ENCODE peak calls at places on chromosome 18, in ten cellular contexts. One of them, this sample, is unnamed.

GRCh38 chr18:45686892-45687611 is 36.9 kb upstream of the SLC14A1 start:
- DNase-seq in lower lobe of right lung: peak; percentile 72
- DNase-seq in left ventricle myocardium inferior: no peak
- DNase-seq in right atrium auricular region: no peak
- DNase-seq in breast epithelium: no peak
- DNase-seq in tibial nerve: no peak
- DNase-seq in body of pancreas: no peak
- DNase-seq in Karpas-422: peak; percentile 84
- DNase-seq in transverse colon: peak; percentile 32
- DNase-seq in HepG2: no peak
- DNase-seq in this sample: no peak

GRCh38 chr18:7116001-7116831 is 1.4 kb downstream of the LAMA1 start:
- DNase-seq in lower lobe of right lung: no peak
- DNase-seq in Karpas-422: no peak
- DNase-seq in HepG2: no peak
- DNase-seq in right atrium auricular region: no peak
- DNase-seq in body of pancreas: no peak
- DNase-seq in left ventricle myocardium inferior: no peak
- DNase-seq in transverse colon: no peak
- DNase-seq in tibial nerve: no peak
- DNase-seq in breast epithelium: no peak
- DNase-seq in this sample: no peak

GRCh38 chr18:38330573-38330972 is 765.0 kb upstream of the CELF4 start:
- DNase-seq in tibial nerve: no peak
- DNase-seq in body of pancreas: no peak
- DNase-seq in right atrium auricular region: no peak
- DNase-seq in HepG2: no peak
- DNase-seq in left ventricle myocardium inferior: no peak
- DNase-seq in lower lobe of right lung: no peak
- DNase-seq in transverse colon: no peak
- DNase-seq in Karpas-422: no peak
- DNase-seq in breast epithelium: no peak
- DNase-seq in this sample: no peak

GRCh38 chr18:50306944-50307343 is 19.5 kb upstream of the CXXC1 start:
- DNase-seq in HepG2: no peak
- DNase-seq in right atrium auricular region: no peak
- DNase-seq in transverse colon: no peak
- DNase-seq in lower lobe of right lung: no peak
- DNase-seq in breast epithelium: no peak
- DNase-seq in left ventricle myocardium inferior: no peak
- DNase-seq in body of pancreas: no peak
- DNase-seq in tibial nerve: no peak
- DNase-seq in Karpas-422: no peak
- DNase-seq in this sample: no peak

GRCh38 chr18:6885992-6886823 is 156.7 kb downstream of the ARHGAP28 start:
- DNase-seq in transverse colon: peak; percentile 14
- DNase-seq in Karpas-422: peak; percentile 64
- DNase-seq in body of pancreas: peak; percentile 51
- DNase-seq in HepG2: peak; percentile 35
- DNase-seq in lower lobe of right lung: no peak
- DNase-seq in right atrium auricular region: no peak
- DNase-seq in left ventricle myocardium inferior: no peak
- DNase-seq in breast epithelium: no peak
- DNase-seq in tibial nerve: peak; percentile 78
- DNase-seq in this sample: no peak

GRCh38 chr18:70124139-70124538 is 81.3 kb downstream of the RTTN start:
- DNase-seq in right atrium auricular region: no peak
- DNase-seq in lower lobe of right lung: no peak
- DNase-seq in Karpas-422: no peak
- DNase-seq in left ventricle myocardium inferior: no peak
- DNase-seq in breast epithelium: no peak
- DNase-seq in transverse colon: no peak
- DNase-seq in HepG2: no peak
- DNase-seq in tibial nerve: no peak
- DNase-seq in body of pancreas: no peak
- DNase-seq in this sample: no peak

GRCh38 chr18:79695856-79696850 is 16.6 kb downstream of the CTDP1 start:
- DNase-seq in lower lobe of right lung: peak; percentile 43
- DNase-seq in tibial nerve: no peak
- DNase-seq in right atrium auricular region: no peak
- DNase-seq in HepG2: no peak
- DNase-seq in left ventricle myocardium inferior: no peak
- DNase-seq in breast epithelium: no peak
- DNase-seq in Karpas-422: no peak
- DNase-seq in transverse colon: no peak
- DNase-seq in body of pancreas: no peak
- DNase-seq in this sample: no peak

GRCh38 chr18:27665264-27665799 is 480.2 kb upstream of the CHST9 start:
- DNase-seq in body of pancreas: no peak
- DNase-seq in left ventricle myocardium inferior: no peak
- DNase-seq in Karpas-422: no peak
- DNase-seq in transverse colon: no peak
- DNase-seq in tibial nerve: no peak
- DNase-seq in breast epithelium: no peak
- DNase-seq in right atrium auricular region: no peak
- DNase-seq in HepG2: no peak
- DNase-seq in lower lobe of right lung: no peak
- DNase-seq in this sample: no peak

GRCh38 chr18:76494541-76495403 is at the start of gene ZNF516:
- DNase-seq in left ventricle myocardium inferior: peak; percentile 46
- DNase-seq in Karpas-422: peak; percentile 89
- DNase-seq in transverse colon: no peak
- DNase-seq in breast epithelium: no peak
- DNase-seq in HepG2: peak; percentile 25
- DNase-seq in right atrium auricular region: no peak
- DNase-seq in body of pancreas: no peak
- DNase-seq in lower lobe of right lung: peak; percentile 75
- DNase-seq in tibial nerve: peak; percentile 30
- DNase-seq in this sample: peak; percentile 90

GRCh38 chr18:49959176-49959575 is 145.8 kb upstream of the ACAA2 start:
- DNase-seq in right atrium auricular region: no peak
- DNase-seq in tibial nerve: no peak
- DNase-seq in lower lobe of right lung: no peak
- DNase-seq in left ventricle myocardium inferior: no peak
- DNase-seq in Karpas-422: no peak
- DNase-seq in transverse colon: no peak
- DNase-seq in body of pancreas: no peak
- DNase-seq in breast epithelium: no peak
- DNase-seq in HepG2: no peak
- DNase-seq in this sample: no peak

DNA sequence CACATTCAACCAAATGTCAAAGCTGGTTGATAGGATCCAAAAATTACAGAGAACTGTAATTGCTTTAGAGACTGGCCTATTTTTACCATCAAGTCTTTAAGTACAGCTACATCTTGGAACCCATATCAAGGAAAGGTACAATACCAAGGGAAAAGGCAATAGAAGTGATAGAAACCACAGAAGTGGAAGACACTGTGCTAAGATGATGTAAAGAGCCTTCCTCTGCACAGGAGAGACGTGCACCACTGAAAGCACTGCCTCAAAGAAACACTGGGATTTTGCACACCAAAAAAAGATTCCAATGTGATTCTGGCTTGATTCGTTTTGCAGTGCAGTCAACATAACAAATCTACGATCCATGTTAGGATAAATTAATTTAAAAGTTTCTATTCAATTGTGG is 103.1 kb downstream of the BCL2 start:
- DNase-seq in left ventricle myocardium inferior: no peak
- DNase-seq in tibial nerve: no peak
- DNase-seq in lower lobe of right lung: no peak
- DNase-seq in Karpas-422: no peak
- DNase-seq in right atrium auricular region: no peak
- DNase-seq in HepG2: no peak
- DNase-seq in transverse colon: no peak
- DNase-seq in body of pancreas: no peak
- DNase-seq in breast epithelium: no peak
- DNase-seq in this sample: no peak
- H3K27ac ChIP-seq in left ventricle myocardium inferior: no peak overlapping the region
- H3K27ac ChIP-seq in tibial nerve: peak overlapping the region; percentile 63
- H3K27ac ChIP-seq in lower lobe of right lung: no peak overlapping the region
- H3K27ac ChIP-seq in Karpas-422: peak overlapping the region; percentile 48
- H3K27ac ChIP-seq in right atrium auricular region: no peak overlapping the region
- H3K27ac ChIP-seq in HepG2: no peak overlapping the region
- H3K27ac ChIP-seq in transverse colon: peak overlapping the region; percentile 27
- H3K27ac ChIP-seq in body of pancreas: no peak overlapping the region
- H3K27ac ChIP-seq in breast epithelium: peak overlapping the region; percentile 29
- H3K27ac ChIP-seq in this sample: no peak overlapping the region

GRCh38 chr18:48958951-48959350 is 8.2 kb upstream of the SMAD7 start:
- DNase-seq in body of pancreas: no peak
- DNase-seq in Karpas-422: no peak
- DNase-seq in lower lobe of right lung: no peak
- DNase-seq in HepG2: no peak
- DNase-seq in tibial nerve: no peak
- DNase-seq in transverse colon: no peak
- DNase-seq in left ventricle myocardium inferior: no peak
- DNase-seq in breast epithelium: no peak
- DNase-seq in right atrium auricular region: no peak
- DNase-seq in this sample: no peak

GRCh38 chr18:48957136-48957535 is 6.4 kb upstream of the SMAD7 start:
- DNase-seq in breast epithelium: no peak
- DNase-seq in right atrium auricular region: no peak
- DNase-seq in body of pancreas: no peak
- DNase-seq in HepG2: no peak
- DNase-seq in Karpas-422: no peak
- DNase-seq in left ventricle myocardium inferior: no peak
- DNase-seq in transverse colon: no peak
- DNase-seq in lower lobe of right lung: no peak
- DNase-seq in tibial nerve: no peak
- DNase-seq in this sample: no peak

GRCh38 chr18:48956378-48956777 is 5.6 kb upstream of the SMAD7 start:
- DNase-seq in HepG2: no peak
- DNase-seq in lower lobe of right lung: no peak
- DNase-seq in right atrium auricular region: no peak
- DNase-seq in transverse colon: no peak
- DNase-seq in body of pancreas: no peak
- DNase-seq in left ventricle myocardium inferior: no peak
- DNase-seq in tibial nerve: peak; percentile 57
- DNase-seq in breast epithelium: no peak
- DNase-seq in Karpas-422: no peak
- DNase-seq in this sample: no peak

GRCh38 chr18:48959551-48959920 is 8.8 kb upstream of the SMAD7 start:
- DNase-seq in Karpas-422: no peak
- DNase-seq in HepG2: no peak
- DNase-seq in left ventricle myocardium inferior: no peak
- DNase-seq in lower lobe of right lung: no peak
- DNase-seq in breast epithelium: no peak
- DNase-seq in tibial nerve: no peak
- DNase-seq in body of pancreas: no peak
- DNase-seq in right atrium auricular region: no peak
- DNase-seq in transverse colon: no peak
- DNase-seq in this sample: no peak

DNA sequence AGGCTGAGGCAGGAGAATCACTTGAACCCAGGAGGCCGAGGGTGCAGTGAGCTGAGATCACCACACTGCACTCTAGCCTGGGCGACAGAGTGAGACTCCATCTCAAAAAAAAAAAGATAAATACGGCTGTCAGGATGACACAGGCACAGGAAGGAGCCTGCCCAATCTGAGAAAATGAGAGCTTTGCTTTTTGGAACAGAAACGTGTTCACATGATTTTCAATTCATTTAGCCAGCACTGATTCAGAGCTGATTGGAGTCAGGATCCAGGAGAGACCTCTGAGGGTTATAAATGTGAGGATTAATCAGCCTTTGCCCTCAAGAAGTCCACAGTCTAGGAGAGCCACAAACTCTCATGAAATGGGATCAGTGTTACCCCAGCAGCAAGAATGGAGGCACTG is 6.9 kb upstream of the SMAD7 start:
- DNase-seq in transverse colon: no peak
- DNase-seq in HepG2: no peak
- DNase-seq in right atrium auricular region: no peak
- DNase-seq in tibial nerve: no peak
- DNase-seq in lower lobe of right lung: no peak
- DNase-seq in Karpas-422: no peak
- DNase-seq in body of pancreas: no peak
- DNase-seq in left ventricle myocardium inferior: no peak
- DNase-seq in breast epithelium: no peak
- DNase-seq in this sample: no peak
- H3K4me1 ChIP-seq in transverse colon: peaks cover 17% of the 10 kb centered on the region
- H3K4me1 ChIP-seq in HepG2: peaks cover 67% of the 10 kb centered on the region
- H3K4me1 ChIP-seq in right atrium auricular region: peaks cover 36% of the 10 kb centered on the region
- H3K4me1 ChIP-seq in tibial nerve: no peaks in the 10 kb centered on the region
- H3K4me1 ChIP-seq in lower lobe of right lung: peaks cover 40% of the 10 kb centered on the region
- H3K4me1 ChIP-seq in Karpas-422: peaks cover 6% of the 10 kb centered on the region
- H3K4me1 ChIP-seq in body of pancreas: peaks cover 8% of the 10 kb centered on the region
- H3K4me1 ChIP-seq in left ventricle myocardium inferior: peaks cover 46% of the 10 kb centered on the region
- H3K4me1 ChIP-seq in breast epithelium: peaks cover 12% of the 10 kb centered on the region
- H3K4me1 ChIP-seq in this sample: peaks cover 19% of the 10 kb centered on the region

DNA sequence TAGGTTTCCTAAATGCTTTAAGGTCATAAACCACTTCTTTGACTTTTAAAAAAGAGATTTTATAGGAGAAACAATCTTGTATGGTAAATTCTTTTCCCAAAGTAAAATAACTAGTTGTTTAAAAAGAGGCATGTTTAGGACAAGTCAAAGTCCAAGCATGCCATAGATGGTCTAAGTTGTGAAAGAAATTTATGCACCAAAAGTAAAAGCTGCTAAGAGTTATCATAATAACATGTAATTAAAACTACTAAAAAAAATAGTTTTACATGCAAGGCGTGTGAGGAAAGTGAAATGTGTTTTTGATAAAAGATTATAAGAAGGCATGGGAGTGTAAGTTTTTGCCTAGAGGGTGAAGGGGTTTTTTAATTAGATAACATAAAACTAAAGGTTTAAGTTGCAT is 22.5 kb downstream of the FAM210A start:
- DNase-seq in tibial nerve: no peak
- DNase-seq in right atrium auricular region: no peak
- DNase-seq in Karpas-422: peak; percentile 64
- DNase-seq in transverse colon: no peak
- DNase-seq in lower lobe of right lung: no peak
- DNase-seq in breast epithelium: no peak
- DNase-seq in HepG2: peak; percentile 13
- DNase-seq in left ventricle myocardium inferior: no peak
- DNase-seq in body of pancreas: no peak
- DNase-seq in this sample: no peak
- H3K9me3 ChIP-seq in tibial nerve: peaks cover 9% of the 10 kb centered on the region
- H3K9me3 ChIP-seq in right atrium auricular region: no peaks in the 10 kb centered on the region
- H3K9me3 ChIP-seq in Karpas-422: peaks cover 23% of the 10 kb centered on the region
- H3K9me3 ChIP-seq in transverse colon: peaks cover 28% of the 10 kb centered on the region
- H3K9me3 ChIP-seq in lower lobe of right lung: peaks cover 23% of the 10 kb centered on the region
- H3K9me3 ChIP-seq in breast epithelium: peaks cover 22% of the 10 kb centered on the region
- H3K9me3 ChIP-seq in HepG2: peaks cover 72% of the 10 kb centered on the region
- H3K9me3 ChIP-seq in left ventricle myocardium inferior: peaks cover 47% of the 10 kb centered on the region
- H3K9me3 ChIP-seq in body of pancreas: no peaks in the 10 kb centered on the region
- H3K9me3 ChIP-seq in this sample: peaks cover 65% of the 10 kb centered on the region

DNA sequence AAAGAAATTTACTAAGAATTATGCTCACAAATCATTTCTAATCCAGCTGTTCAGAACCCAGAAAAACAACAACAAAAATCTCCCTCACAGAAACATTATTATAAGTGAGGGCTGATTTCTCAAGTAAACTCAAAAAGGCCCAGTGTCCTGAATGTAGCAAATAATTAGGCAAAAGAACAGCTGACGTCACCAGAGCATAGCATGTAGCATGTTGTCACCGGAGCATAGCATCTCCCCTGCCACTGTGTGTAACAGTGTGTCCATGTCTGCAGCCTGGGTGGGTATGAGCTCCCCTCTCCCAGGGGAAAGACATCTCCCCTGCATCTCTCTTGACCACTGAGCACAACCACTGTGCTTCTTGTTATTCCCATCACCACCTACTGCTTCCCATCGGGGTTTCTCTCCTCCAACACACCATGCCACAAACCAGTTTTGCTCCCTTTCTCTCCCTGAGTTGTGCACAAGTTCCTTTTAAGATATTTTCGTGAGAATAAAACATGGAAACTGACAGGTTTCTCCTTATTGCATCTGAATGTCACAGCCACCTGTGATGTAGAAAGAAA is 126.7 kb downstream of the CABYR start:
- DNase-seq in left ventricle myocardium inferior: no peak
- DNase-seq in right atrium auricular region: no peak
- DNase-seq in HepG2: no peak
- DNase-seq in tibial nerve: no peak
- DNase-seq in breast epithelium: no peak
- DNase-seq in body of pancreas: no peak
- DNase-seq in lower lobe of right lung: no peak
- DNase-seq in Karpas-422: no peak
- DNase-seq in transverse colon: no peak
- DNase-seq in this sample: no peak
- H3K27ac ChIP-seq in left ventricle myocardium inferior: no peak overlapping the region
- H3K27ac ChIP-seq in right atrium auricular region: no peak overlapping the region
- H3K27ac ChIP-seq in HepG2: no peak overlapping the region
- H3K27ac ChIP-seq in tibial nerve: peak overlapping the region; percentile 14
- H3K27ac ChIP-seq in breast epithelium: no peak overlapping the region
- H3K27ac ChIP-seq in body of pancreas: no peak overlapping the region
- H3K27ac ChIP-seq in lower lobe of right lung: no peak overlapping the region
- H3K27ac ChIP-seq in Karpas-422: no peak overlapping the region
- H3K27ac ChIP-seq in transverse colon: peak overlapping the region; percentile 76
- H3K27ac ChIP-seq in this sample: no peak overlapping the region

This sample was measured in left lung.